ENCODE peak calls at places on chromosome 21, in six cellular contexts. I is uterus, P is mesenchymal stem cell, G is left ventricle myocardium inferior, H is astrocyte, X is pancreas. Y is an unnamed sample.

GRCh38 chr21:25573409-25574206 is 33.7 kb downstream of the MRPL39 start:
- DNase-seq in P (peak), I (no peak), X (no peak), H (peak), G (no peak), Y (peak)

GRCh38 chr21:41803316-41803715 is 36.5 kb upstream of the RIPK4 start:
- DNase-seq in P (no peak), G (no peak), H (no peak), I (no peak), X (no peak), Y (no peak)

GRCh38 chr21:32360401-32360981 is 32.3 kb downstream of the URB1 start:
- DNase-seq in H (no peak), I (no peak), G (no peak), X (no peak), P (no peak), Y (no peak)

GRCh38 chr21:24375201-24375600 is 1232.1 kb downstream of the MRPL39 start:
- DNase-seq in H (no peak), G (no peak), X (no peak), I (no peak), P (no peak), Y (no peak)

GRCh38 chr21:18443085-18443484 is 39.5 kb upstream of the TMPRSS15 start:
- DNase-seq in X (no peak), I (no peak), G (no peak), H (no peak), P (no peak), Y (no peak)

GRCh38 chr21:42862774-42863503 is 16.4 kb downstream of the WDR4 start:
- DNase-seq in P (no peak), H (no peak), I (no peak), X (no peak), G (no peak), Y (no peak)

GRCh38 chr21:41947596-41948403 is 6.0 kb downstream of the C2CD2 start:
- DNase-seq in G (no peak), P (no peak), H (peak), I (no peak), X (no peak), Y (no peak)

GRCh38 chr21:42002421-42002958 is 7.7 kb downstream of the ZBTB21 start:
- DNase-seq in P (peak), X (no peak), H (peak), G (no peak), I (no peak), Y (peak)

GRCh38 chr21:44424608-44425306 is 30.6 kb upstream of the LRRC3 start:
- DNase-seq in H (no peak), P (no peak), G (peak), I (no peak), X (peak), Y (no peak)

GRCh38 chr21:41640756-41641509 is 125.9 kb downstream of the RIPK4 start:
- DNase-seq in I (peak), X (no peak), P (peak), G (no peak), H (peak), Y (no peak)

GRCh38 chr21:34844033-34844923 is 175.5 kb downstream of the CLIC6 start:
- DNase-seq in G (peak), H (no peak), I (no peak), P (peak), X (peak), Y (no peak)

GRCh38 chr21:42614811-42615342 is 38.5 kb upstream of the PDE9A start:
- DNase-seq in P (peak), G (no peak), I (no peak), X (peak), H (no peak), Y (peak)

GRCh38 chr21:34596561-34597271 is 18.2 kb downstream of the RCAN1 start:
- DNase-seq in I (no peak), P (no peak), G (no peak), H (no peak), X (no peak), Y (no peak)

GRCh38 chr21:29360799-29361765 is 62.4 kb downstream of the BACH1 start:
- DNase-seq in P (no peak), X (peak), G (no peak), I (no peak), H (no peak), Y (no peak)

GRCh38 chr21:32412998-32413504 is 545 bp downstream of the EVA1C start:
- DNase-seq in G (peak), H (no peak), P (no peak), I (peak), X (peak), Y (no peak)

GRCh38 chr21:31034378-31034777 is 3.9 kb downstream of the KRTAP19-8 start:
- DNase-seq in X (no peak), G (no peak), H (no peak), P (no peak), I (no peak), Y (no peak)

GRCh38 chr21:41419921-41420862 is 5.8 kb upstream of the MX1 start:
- DNase-seq in H (peak), I (peak), X (peak), P (peak), G (peak), Y (peak)

GRCh38 chr21:43291347-43291950 is 122.6 kb downstream of the CRYAA start:
- DNase-seq in X (no peak), G (peak), I (no peak), P (no peak), H (no peak), Y (no peak)

GRCh38 chr21:33762798-33763572 is 120.7 kb downstream of the ITSN1 start:
- DNase-seq in X (no peak), H (peak), I (no peak), P (peak), G (no peak), Y (no peak)

DNA sequence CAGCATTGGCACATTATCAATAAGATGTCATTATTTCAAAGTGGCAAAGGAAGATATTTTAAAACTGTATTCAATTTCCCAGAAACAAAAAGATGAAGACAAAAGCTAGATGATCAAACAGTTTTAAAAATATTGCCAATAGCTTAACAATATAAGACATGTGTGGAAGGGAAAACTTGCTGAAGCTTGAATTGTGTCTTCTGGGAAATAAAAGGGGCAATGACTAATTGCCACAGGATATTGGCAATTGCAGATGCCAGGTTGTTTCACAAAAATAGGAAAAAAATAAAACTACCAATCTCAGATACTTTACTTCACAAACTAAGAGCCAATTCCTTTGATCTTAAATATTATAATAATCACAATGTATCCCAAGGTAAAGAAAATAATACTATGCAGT is 679.8 kb upstream of the ADAMTS5 start:
- DNase-seq in P (no peak), I (no peak), G (no peak), H (no peak), X (no peak), Y (no peak)
- H3K27ac ChIP-seq in P (no peak), I (no peak), G (no peak), H (no peak), X (no peak), Y (peak)

GRCh38 chr21:37848721-37849490 is 67.4 kb downstream of the KCNJ6 start:
- DNase-seq in G (no peak), H (peak), X (no peak), P (peak), I (no peak), Y (no peak)
- H3K27ac ChIP-seq in G (no peak), H (peak), X (no peak), P (peak), I (no peak), Y (peak)

GRCh38 chr21:36754241-36754881 is 55.4 kb downstream of the SIM2 start:
- DNase-seq in G (no peak), I (no peak), X (no peak), P (no peak), H (peak), Y (no peak)
- H3K27ac ChIP-seq in G (peak), I (no peak), X (no peak), P (no peak), H (peak), Y (no peak)

GRCh38 chr21:16418663-16419062 is 688.9 kb downstream of the USP25 start:
- DNase-seq in I (no peak), X (no peak), H (peak), G (no peak), P (no peak), Y (no peak)
- H3K27ac ChIP-seq in I (peak), X (no peak), H (peak), G (peak), P (no peak), Y (no peak)

GRCh38 chr21:45874716-45875415 is 106.7 kb upstream of the COL6A1 start:
- DNase-seq in P (peak), H (peak), X (no peak), G (no peak), I (peak), Y (peak)
- H3K27ac ChIP-seq in P (peak), H (peak), X (no peak), G (no peak), I (no peak), Y (no peak)

DNA sequence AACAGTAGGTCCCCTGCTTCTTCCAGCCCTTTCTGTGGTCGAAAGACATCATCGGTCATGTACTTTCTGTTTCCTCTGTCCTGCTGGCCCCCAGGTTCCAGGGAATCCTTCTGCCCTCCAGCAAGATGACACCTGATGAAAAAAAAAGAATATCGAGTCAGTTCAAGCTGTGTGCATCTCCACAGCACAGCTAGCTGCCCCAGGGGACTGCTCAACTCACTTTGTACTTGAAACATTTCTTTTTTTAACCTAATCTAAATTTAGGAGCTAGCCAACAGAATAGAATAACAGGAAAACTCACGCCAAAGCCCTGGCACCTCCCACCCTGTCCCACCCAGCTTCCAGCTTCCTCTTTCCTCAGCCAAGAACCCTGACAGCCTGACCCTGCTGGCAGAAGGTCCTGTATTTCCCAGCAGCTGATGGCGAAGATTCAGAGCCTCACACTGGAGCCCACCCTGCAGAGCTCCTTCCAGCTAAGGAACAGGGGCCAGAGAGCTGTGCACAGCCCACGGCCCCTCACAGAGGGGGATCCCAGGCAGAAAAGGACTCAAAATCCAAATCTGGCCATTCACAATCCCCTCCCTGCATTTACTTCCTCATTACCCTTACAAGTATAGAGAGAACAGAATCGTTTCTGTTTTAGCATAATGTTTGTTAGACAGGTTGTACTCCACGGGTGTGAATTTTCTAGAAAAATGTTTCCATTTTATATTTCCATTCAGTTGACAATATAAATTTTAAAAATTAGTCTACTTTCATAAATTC is 176.4 kb downstream of the PSMG1 start:
- DNase-seq in I (peak), H (no peak), P (no peak), X (peak), G (peak), Y (no peak)
- H3K27ac ChIP-seq in I (peak), H (no peak), P (no peak), X (peak), G (peak), Y (no peak)

GRCh38 chr21:21230672-21231071 is 232.5 kb downstream of the NCAM2 start:
- DNase-seq in X (no peak), I (no peak), H (no peak), G (no peak), P (no peak), Y (no peak)

GRCh38 chr21:21226472-21226871 is 228.3 kb downstream of the NCAM2 start:
- DNase-seq in G (no peak), X (no peak), P (no peak), H (no peak), I (no peak), Y (no peak)

GRCh38 chr21:21236981-21237380 is 238.8 kb downstream of the NCAM2 start:
- DNase-seq in X (no peak), P (no peak), G (no peak), I (no peak), H (no peak), Y (no peak)

DNA sequence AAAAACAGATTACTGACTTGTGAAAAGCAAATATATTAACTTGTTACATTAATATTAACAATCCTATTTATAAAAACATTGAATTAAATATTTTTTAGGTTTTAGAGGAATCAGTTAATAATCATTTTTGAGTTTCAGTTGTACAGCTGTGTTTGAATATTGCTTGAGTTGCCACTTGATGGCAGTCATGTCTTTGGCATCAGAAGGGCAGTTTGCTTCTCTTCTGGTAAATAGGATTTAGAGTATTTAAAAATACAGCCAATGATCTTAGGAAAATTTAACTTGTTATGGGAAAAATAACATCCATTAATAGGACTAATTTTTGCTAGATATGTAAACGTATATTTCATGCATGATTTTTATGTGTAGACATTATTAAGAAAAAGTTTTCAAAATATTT is 234.1 kb downstream of the NCAM2 start:
- DNase-seq in G (no peak), P (peak), I (no peak), X (no peak), H (no peak), Y (no peak)
- H3K27ac ChIP-seq in G (no peak), P (no peak), I (no peak), X (no peak), H (no peak), Y (no peak)

Y was measured in epithelial cell of prostate.